ENCODE peak calls at places on chromosomes 12 and 14, in five cellular contexts. G is GDM1; A is Daoy; N is fibroblast of mammary gland; E is stimulated activated CD4-positive, alpha-beta T cell treated with anti-CD3 and anti-CD28 coated beads, Interleukin-1b, Interleukin-23, amount 100 ng/mL, for 4 hours. H is an unnamed sample.

GRCh38 chr12:22312336-22312735 is 22.2 kb downstream of the ST8SIA1 start:
- DNase-seq in N (peak), G (no peak), E (no peak), A (peak), H (no peak)

GRCh38 chr14:103828315-103828967 is 18.9 kb downstream of the PPP1R13B start:
- DNase-seq in A (no peak), G (no peak), N (peak), E (no peak), H (no peak)

GRCh38 chr12:96578526-96579125 is 89.2 kb downstream of the CFAP54 start:
- DNase-seq in N (peak), G (peak), A (peak), E (no peak), H (peak)

GRCh38 chr14:77203611-77204456 is 22.2 kb downstream of the TMEM63C start:
- DNase-seq in A (no peak), E (no peak), N (no peak), G (no peak), H (no peak)

GRCh38 chr12:104456950-104457745 is 400 bp downstream of the CHST11 start:
- DNase-seq in E (peak), A (peak), N (peak), G (peak), H (no peak)

GRCh38 chr12:57616383-57617101 is 5.3 kb downstream of the ARHGEF25 start:
- DNase-seq in E (no peak), G (no peak), A (peak), N (peak), H (no peak)

GRCh38 chr12:94973202-94973601 is 30.3 kb downstream of the NDUFA12 start:
- DNase-seq in E (no peak), G (no peak), A (peak), N (no peak), H (peak)

GRCh38 chr14:29930283-29930682 is 2.6 kb upstream of the PRKD1 start:
- DNase-seq in N (peak), A (peak), G (no peak), E (no peak), H (no peak)

GRCh38 chr14:95998656-95999055 is 40.5 kb upstream of the C14orf132 start:
- DNase-seq in E (no peak), A (peak), G (no peak), N (peak), H (no peak)

GRCh38 chr12:94157891-94158495 is 9.6 kb downstream of the PLXNC1 start:
- DNase-seq in N (no peak), E (no peak), A (no peak), G (no peak), H (peak)

GRCh38 chr14:24965934-24966593 is 83.9 kb downstream of the STXBP6 start:
- DNase-seq in N (peak), E (no peak), G (no peak), A (peak), H (peak)

GRCh38 chr12:110585231-110585799 is 2.2 kb upstream of the PPTC7 start:
- DNase-seq in N (peak), E (peak), A (peak), G (peak), H (peak)

H was measured in MV-4-11.